ENCODE peak calls at places on chromosomes 3 and 15, in eight cellular contexts. O, T, X, M, J, Z, S and E are unnamed samples.

GRCh38 chr3:97927699-97928098 is 44.5 kb downstream of the RIOX2 start:
- DNase-seq in S (peak; percentile 66), J (no peak), M (no peak), O (no peak), Z (no peak), X (no peak), T (no peak), E (no peak)

GRCh38 chr3:74605437-74605836 is 9.0 kb downstream of the CNTN3 start:
- DNase-seq in J (no peak), S (no peak), Z (no peak), X (no peak), M (no peak), T (no peak), O (no peak), E (no peak)

GRCh38 chr3:151686257-151686656 is 47.5 kb upstream of the AADACL2 start:
- DNase-seq in J (no peak), Z (no peak), S (no peak), T (no peak), X (no peak), M (no peak), O (no peak), E (no peak)

GRCh38 chr3:48403533-48404439 is 26.1 kb downstream of the PLXNB1 start:
- DNase-seq in M (peak; percentile 11), X (no peak), T (no peak), O (peak; percentile 17), Z (peak; percentile 13), J (no peak), S (no peak), E (peak; percentile 6)

GRCh38 chr3:49377483-49377882 is 19.3 kb upstream of the GPX1 start:
- DNase-seq in X (no peak), Z (no peak), J (no peak), T (no peak), S (peak; percentile 38), M (no peak), O (no peak), E (no peak)

GRCh38 chr15:42385980-42386695 is 26.8 kb downstream of the CAPN3 start:
- DNase-seq in S (peak; percentile 6), O (no peak), Z (no peak), M (no peak), T (no peak), X (no peak), J (no peak), E (peak; percentile 61)

GRCh38 chr3:49654955-49655556 is 19.1 kb upstream of the APEH start:
- DNase-seq in M (no peak), T (no peak), S (no peak), O (peak; percentile 44), J (no peak), Z (no peak), X (no peak), E (no peak)

GRCh38 chr3:44468572-44469520 is 8.6 kb downstream of the ZNF445 start:
- DNase-seq in M (no peak), T (no peak), Z (no peak), X (peak; percentile 22), S (peak; percentile 57), O (no peak), J (no peak), E (no peak)

GRCh38 chr3:188754286-188754685 is 417.5 kb upstream of the TPRG1 start:
- DNase-seq in Z (no peak), S (no peak), M (no peak), O (no peak), T (no peak), J (no peak), X (no peak), E (no peak)

GRCh38 chr3:136856665-136857064 is 5.3 kb upstream of the NCK1 start:
- DNase-seq in J (no peak), S (no peak), Z (no peak), X (no peak), T (no peak), M (no peak), O (no peak), E (no peak)

GRCh38 chr15:45581919-45582318 is 5.3 kb upstream of the BLOC1S6 start:
- DNase-seq in S (no peak), M (no peak), Z (no peak), O (no peak), J (no peak), X (no peak), T (no peak), E (no peak)

GRCh38 chr3:99854899-99855298 is 37.2 kb downstream of the CMSS1 start:
- DNase-seq in Z (no peak), S (no peak), J (no peak), M (no peak), T (no peak), O (no peak), X (no peak), E (no peak)

GRCh38 chr3:122066331-122067213 is 11.4 kb downstream of the CD86 start:
- DNase-seq in J (no peak), Z (no peak), M (no peak), X (no peak), T (no peak), O (no peak), S (no peak), E (no peak)

GRCh38 chr15:75961332-75961731 is 50.9 kb downstream of the NRG4 start:
- DNase-seq in M (no peak), T (no peak), J (no peak), S (no peak), Z (no peak), X (no peak), O (no peak), E (no peak)

GRCh38 chr3:190564175-190564574 is 50.3 kb downstream of the IL1RAP start:
- DNase-seq in M (no peak), S (no peak), Z (no peak), J (no peak), T (no peak), O (no peak), X (no peak), E (no peak)

GRCh38 chr3:197670361-197670760 is 66.3 kb downstream of the RUBCN start:
- DNase-seq in M (no peak), X (no peak), T (no peak), Z (no peak), J (no peak), S (no peak), O (no peak), E (no peak)

GRCh38 chr3:60177726-60178125 is 1073.5 kb downstream of the FHIT start:
- DNase-seq in T (no peak), Z (no peak), J (no peak), M (no peak), S (no peak), O (no peak), X (no peak), E (no peak)

GRCh38 chr3:60185161-60185560 is 1066.1 kb downstream of the FHIT start:
- DNase-seq in M (no peak), T (no peak), Z (no peak), X (no peak), O (no peak), S (no peak), J (no peak), E (no peak)

GRCh38 chr3:60178931-60179653 is 1072.2 kb downstream of the FHIT start:
- DNase-seq in M (no peak), O (no peak), J (no peak), T (no peak), S (no peak), X (no peak), Z (no peak), E (no peak)

GRCh38 chr3:60186359-60186758 is 1064.9 kb downstream of the FHIT start:
- DNase-seq in J (no peak), M (no peak), O (no peak), T (no peak), X (no peak), Z (no peak), S (no peak), E (no peak)

DNA sequence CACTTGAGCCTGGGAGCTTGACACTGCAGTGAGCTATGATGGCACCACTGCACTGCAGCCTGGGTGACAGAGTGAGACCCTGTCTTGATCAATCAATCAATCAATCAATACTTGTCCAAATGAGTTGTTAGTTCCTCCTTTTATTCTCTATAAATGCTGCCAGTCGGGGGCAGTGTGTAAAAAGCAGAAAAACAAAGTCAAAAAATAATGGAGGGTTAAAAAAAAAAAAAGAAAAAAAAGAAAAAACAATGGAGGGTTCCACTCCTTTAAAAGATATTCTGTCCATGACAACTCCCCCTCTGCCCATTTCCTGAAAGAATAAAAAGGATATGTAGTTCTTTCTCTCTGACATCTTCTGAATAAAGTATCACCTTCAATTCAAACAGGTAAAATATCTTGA is 1068.6 kb downstream of the FHIT start:
- DNase-seq in O (no peak), S (no peak), M (no peak), T (no peak), J (no peak), Z (no peak), X (no peak), E (no peak)
- TF ChIP-seq CTCF in O (no peak), S (no peak), M (no peak), T (no peak), J (no peak), Z (no peak), X (no peak), E (no peak)

DNA sequence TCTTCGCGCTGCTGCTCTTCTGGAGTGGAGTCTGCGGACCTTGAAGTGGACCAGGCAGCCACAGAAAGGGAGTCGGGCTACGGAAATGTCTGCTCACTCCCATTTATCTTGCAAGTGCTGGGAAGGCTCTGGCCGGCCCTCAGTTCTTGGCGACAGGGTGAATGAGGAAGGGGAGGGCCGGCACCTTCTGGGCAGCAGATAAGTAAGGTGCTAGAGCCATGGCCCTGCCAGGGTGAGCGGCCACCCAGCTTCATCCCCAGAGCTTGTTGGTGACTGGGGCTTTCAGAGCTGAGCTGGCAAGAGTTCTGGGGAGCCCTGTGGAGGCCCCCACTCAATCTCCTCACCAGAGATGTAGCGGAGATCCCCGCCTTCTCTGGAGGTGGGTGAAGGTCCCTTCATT is 103.5 kb downstream of the ASB7 start:
- DNase-seq in Z (no peak), X (no peak), J (no peak), S (no peak), T (no peak), O (no peak), M (peak; percentile 4), E (no peak)
- TF ChIP-seq POLR2A in Z (no peak), X (no peak), J (no peak), S (no peak), T (no peak), O (no peak), M (no peak), E (no peak)

GRCh38 chr3:129375099-129375498 is 53.3 kb downstream of the EFCAB12 start:
- DNase-seq in T (no peak), M (no peak), O (no peak), Z (no peak), J (no peak), X (no peak), S (no peak), E (no peak)
- H3K27ac ChIP-seq in T (no peak overlapping the region), M (no peak overlapping the region), O (no peak overlapping the region), Z (no peak overlapping the region), J (no peak overlapping the region), X (no peak overlapping the region), S (no peak overlapping the region), E (no peak overlapping the region)

DNA sequence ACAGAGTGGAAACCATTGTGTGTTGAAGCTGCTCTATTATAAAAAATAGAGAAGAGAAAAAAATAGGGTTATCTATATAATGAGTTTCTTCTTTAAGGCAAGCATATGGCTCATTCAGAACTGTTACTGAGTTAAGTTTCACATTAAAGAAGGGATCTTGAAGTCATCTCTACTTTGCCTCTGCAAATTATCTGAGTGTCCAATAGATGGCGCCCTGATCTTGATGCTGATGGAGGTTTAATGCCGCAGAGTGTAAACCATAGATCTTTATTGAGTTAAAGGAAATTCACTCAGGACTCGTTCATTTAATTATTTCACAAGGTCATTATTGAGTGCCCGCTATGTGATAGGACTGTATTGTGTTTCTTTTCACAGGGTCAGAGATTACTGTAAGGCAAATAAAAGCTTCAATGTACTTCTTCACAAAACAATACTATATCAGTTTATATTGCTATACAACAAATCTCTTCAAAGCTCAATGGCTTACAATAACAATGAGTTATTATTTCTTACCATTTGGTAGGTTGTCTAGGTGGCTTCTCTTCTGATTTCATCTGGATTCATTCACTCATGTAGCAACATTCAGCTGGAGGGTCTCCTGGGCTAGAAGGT is 171.4 kb downstream of the NSUN3 start:
- DNase-seq in Z (no peak), O (no peak), S (peak; percentile 44), M (peak; percentile 17), T (peak; percentile 16), J (peak; percentile 60), X (no peak), E (no peak)
- TF ChIP-seq CTCF in Z (no peak), O (peak; percentile 19), S (peak; percentile 55), M (peak; percentile 33), T (peak; percentile 43), J (peak; percentile 59), X (peak; percentile 25), E (no peak)